ENCODE peak calls at places on chromosome 10, in five cellular contexts. Y is PC-3, V is hepatocyte, G is lower lobe of right lung, P is left ventricle myocardium inferior. L is an unnamed sample.
A peak's percentile ranks its signal among the peaks of the same experiment; 100 is the strongest.

GRCh38 chr10:67603701-67604100 is 92.3 kb downstream of the CTNNA3 start:
- DNase-seq in Y (peak; percentile 86), V (no peak), G (no peak), P (no peak), L (no peak)

GRCh38 chr10:25097669-25098411 is 77.0 kb upstream of the GPR158 start:
- DNase-seq in Y (no peak), V (no peak), G (no peak), P (no peak), L (no peak)

GRCh38 chr10:70174058-70174741 is 3.9 kb upstream of the SAR1A start:
- DNase-seq in Y (peak; percentile 69), V (no peak), G (no peak), P (no peak), L (peak; percentile 58)

GRCh38 chr10:18144928-18145327 is 4.7 kb downstream of the CACNB2 start:
- DNase-seq in Y (no peak), V (no peak), G (no peak), P (peak; percentile 62), L (peak; percentile 53)

GRCh38 chr10:31963598-31963980 is 35.0 kb upstream of the ARHGAP12 start:
- DNase-seq in Y (no peak), V (no peak), G (no peak), P (no peak), L (no peak)

GRCh38 chr10:46520381-46520780 is 36.1 kb downstream of the GPRIN2 start:
- DNase-seq in Y (no peak), V (no peak), G (peak; percentile 46), P (peak; percentile 14), L (no peak)

GRCh38 chr10:21675157-21675796 is 141.2 kb downstream of the MLLT10 start:
- DNase-seq in Y (peak; percentile 61), V (peak; percentile 21), G (no peak), P (no peak), L (peak; percentile 66)

GRCh38 chr10:111600772-111601171 is 523.9 kb downstream of the ADRA2A start:
- DNase-seq in Y (no peak), V (peak; percentile 7), G (no peak), P (peak; percentile 25), L (no peak)

GRCh38 chr10:77350711-77351119 is 286.9 kb downstream of the KCNMA1 start:
- DNase-seq in Y (peak; percentile 100), V (peak; percentile 79), G (no peak), P (no peak), L (peak; percentile 48)

GRCh38 chr10:98632456-98633150 is 185.9 kb upstream of the HPS1 start:
- DNase-seq in Y (no peak), V (no peak), G (no peak), P (no peak), L (no peak)

GRCh38 chr10:30870926-30871325 is 160.7 kb downstream of the ZNF438 start:
- DNase-seq in Y (no peak), V (no peak), G (no peak), P (no peak), L (no peak)

GRCh38 chr10:34018129-34018528 is 683.7 kb upstream of the NRP1 start:
- DNase-seq in Y (peak; percentile 64), V (no peak), G (no peak), P (no peak), L (no peak)

GRCh38 chr10:71032887-71033286 is 144.5 kb upstream of the PCBD1 start:
- DNase-seq in Y (no peak), V (no peak), G (no peak), P (no peak), L (no peak)

GRCh38 chr10:89741126-89741762 is 39.9 kb downstream of the KIF20B start:
- DNase-seq in Y (no peak), V (no peak), G (no peak), P (no peak), L (no peak)

GRCh38 chr10:83083866-83084265 is 1055.4 kb upstream of the GHITM start:
- DNase-seq in Y (no peak), V (no peak), G (no peak), P (no peak), L (no peak)

GRCh38 chr10:25113231-25114035 is 61.4 kb upstream of the GPR158 start:
- DNase-seq in Y (peak; percentile 87), V (peak; percentile 92), G (peak; percentile 69), P (peak; percentile 61), L (peak; percentile 70)

GRCh38 chr10:104336829-104337526 is 1.3 kb downstream of the ITPRIP start:
- DNase-seq in Y (no peak), V (no peak), G (no peak), P (no peak), L (no peak)

GRCh38 chr10:60176900-60177299 is 212.8 kb downstream of the ANK3 start:
- DNase-seq in Y (no peak), V (no peak), G (no peak), P (no peak), L (no peak)

GRCh38 chr10:98920807-98921206 is 314.8 kb downstream of the HPSE2 start:
- DNase-seq in Y (no peak), V (peak; percentile 13), G (no peak), P (no peak), L (no peak)

GRCh38 chr10:111785921-111786320 is 397.6 kb downstream of the GPAM start:
- DNase-seq in Y (no peak), V (no peak), G (no peak), P (no peak), L (no peak)

GRCh38 chr10:35194906-35195305 is 68.3 kb downstream of the CREM start:
- DNase-seq in Y (peak; percentile 37), V (peak; percentile 38), G (no peak), P (no peak), L (no peak)

GRCh38 chr10:64306888-64307287 is 785.7 kb downstream of the REEP3 start:
- DNase-seq in Y (no peak), V (no peak), G (no peak), P (no peak), L (no peak)

GRCh38 chr10:62852961-62853702 is 37.0 kb upstream of the EGR2 start:
- DNase-seq in Y (no peak), V (no peak), G (no peak), P (no peak), L (peak; percentile 52)

GRCh38 chr10:7192831-7193348 is 217.9 kb downstream of the SFMBT2 start:
- DNase-seq in Y (no peak), V (no peak), G (no peak), P (no peak), L (peak; percentile 29)

GRCh38 chr10:47037654-47038425 is 126.6 kb downstream of the PTPN20 start:
- DNase-seq in Y (no peak), V (no peak), G (peak; percentile 16), P (no peak), L (no peak)

GRCh38 chr10:43231523-43232078 is 35.3 kb downstream of the RASGEF1A start:
- DNase-seq in Y (no peak), V (no peak), G (peak; percentile 32), P (peak; percentile 5), L (peak; percentile 66)

GRCh38 chr10:31030800-31031199 is 865 bp downstream of the ZNF438 start:
- DNase-seq in Y (no peak), V (no peak), G (no peak), P (no peak), L (no peak)

GRCh38 chr10:15898046-15898445 is 37.7 kb upstream of the MINDY3 start:
- DNase-seq in Y (peak; percentile 46), V (no peak), G (no peak), P (no peak), L (no peak)

GRCh38 chr10:17232276-17232987 is 4.4 kb downstream of the VIM start:
- DNase-seq in Y (no peak), V (no peak), G (no peak), P (no peak), L (no peak)

GRCh38 chr10:103145046-103145445 is 48.0 kb downstream of the NT5C2 start:
- DNase-seq in Y (no peak), V (no peak), G (no peak), P (no peak), L (no peak)

GRCh38 chr10:119473715-119474230 is 68.7 kb downstream of the RGS10 start:
- DNase-seq in Y (no peak), V (no peak), G (no peak), P (no peak), L (no peak)

GRCh38 chr10:102744374-102745051 is 765 bp downstream of the WBP1L start:
- DNase-seq in Y (no peak), V (peak; percentile 41), G (no peak), P (no peak), L (no peak)

GRCh38 chr10:110681023-110681681 is 37.0 kb downstream of the RBM20 start:
- DNase-seq in Y (peak; percentile 37), V (peak; percentile 70), G (no peak), P (peak; percentile 31), L (peak; percentile 52)

GRCh38 chr10:5735119-5735518 is 50.5 kb downstream of the TASOR2 start:
- DNase-seq in Y (no peak), V (no peak), G (no peak), P (no peak), L (no peak)

GRCh38 chr10:5738427-5738826 is 53.8 kb downstream of the TASOR2 start:
- DNase-seq in Y (no peak), V (no peak), G (no peak), P (no peak), L (no peak)

GRCh38 chr10:5741276-5741675 is 56.6 kb downstream of the TASOR2 start:
- DNase-seq in Y (no peak), V (no peak), G (no peak), P (no peak), L (no peak)

GRCh38 chr10:5736591-5736990 is 52.0 kb downstream of the TASOR2 start:
- DNase-seq in Y (no peak), V (no peak), G (no peak), P (no peak), L (no peak)

GRCh38 chr10:5737352-5737751 is 52.7 kb downstream of the TASOR2 start:
- DNase-seq in Y (no peak), V (no peak), G (no peak), P (no peak), L (no peak)
- H3K27ac ChIP-seq in Y (no peak overlapping the region), V (no peak overlapping the region), G (no peak overlapping the region), P (no peak overlapping the region), L (no peak overlapping the region)

GRCh38 chr10:122374246-122374858 is at the start of gene PLEKHA1:
- DNase-seq in Y (peak; percentile 93), V (peak; percentile 98), G (peak; percentile 97), P (peak; percentile 97), L (peak; percentile 87)
- TF ChIP-seq CTCF in Y (no peak), V (no peak), G (no peak), P (no peak), L (no peak)

DNA sequence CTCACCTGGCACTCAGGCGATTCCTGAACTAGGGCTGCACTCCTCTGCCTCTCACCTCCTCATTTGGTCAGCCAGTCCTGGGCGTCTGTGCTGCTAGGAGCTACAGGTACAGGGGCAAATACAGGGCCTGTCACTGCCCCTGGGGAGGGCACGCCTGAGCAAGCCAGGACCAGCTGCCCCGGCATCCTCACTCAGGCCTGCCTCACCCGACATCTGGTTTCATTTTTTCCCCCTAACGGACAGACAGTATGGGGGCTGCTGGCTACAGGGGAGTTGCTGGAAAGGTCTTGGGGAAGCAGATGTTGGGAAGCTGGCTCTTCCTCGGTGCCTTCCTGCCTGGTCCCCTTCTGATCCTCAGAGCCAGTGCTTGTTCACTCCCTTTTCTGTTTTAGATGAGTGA is 77.3 kb upstream of the PPIF start:
- DNase-seq in Y (no peak), V (no peak), G (no peak), P (no peak), L (no peak)
- H3K4me1 ChIP-seq in Y (peaks cover 34% of the 10 kb centered on the region), V (peaks cover 18% of the 10 kb centered on the region), G (peaks cover 94% of the 10 kb centered on the region), P (peaks cover 100% of the 10 kb centered on the region), L (peaks cover 78% of the 10 kb centered on the region)

DNA sequence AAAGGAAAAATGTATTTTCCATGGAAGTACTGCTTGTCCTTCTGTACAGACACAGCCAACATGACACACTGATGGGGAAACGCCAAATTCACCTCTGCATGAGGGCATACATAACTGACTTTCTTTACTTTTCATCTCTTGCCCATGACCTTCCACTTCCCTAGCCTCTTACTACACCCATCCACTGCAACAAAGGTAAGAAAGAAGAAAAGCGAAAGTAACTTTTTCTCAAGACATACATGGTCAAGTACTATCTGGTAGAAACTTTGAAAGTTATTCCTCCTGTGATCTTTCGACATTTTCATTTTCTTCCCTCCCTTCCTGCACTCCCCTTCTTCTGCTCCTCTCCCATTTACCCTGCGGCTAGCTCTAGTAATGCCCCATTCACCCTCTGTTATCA is 130.8 kb downstream of the USP6NL start:
- DNase-seq in Y (no peak), V (no peak), G (no peak), P (no peak), L (no peak)
- H3K27ac ChIP-seq in Y (no peak overlapping the region), V (no peak overlapping the region), G (no peak overlapping the region), P (no peak overlapping the region), L (no peak overlapping the region)